ENCODE peak calls at places on chromosome 13, in five cellular contexts. L is WERI-Rb-1, F is left lung, Q is fibroblast of lung, S is SK-N-MC. A is an unnamed sample.

GRCh38 chr13:37295046-37295445 is 189.6 kb upstream of the CSNK1A1L start:
- DNase-seq in L (no peak), F (peak), Q (peak), S (no peak), A (no peak)

GRCh38 chr13:67062160-67062559 is 168.0 kb downstream of the PCDH9 start:
- DNase-seq in L (no peak), F (no peak), Q (no peak), S (no peak), A (no peak)

GRCh38 chr13:113151745-113152707 is 6.4 kb upstream of the PROZ start:
- DNase-seq in L (peak), F (no peak), Q (peak), S (no peak), A (no peak)

GRCh38 chr13:47553329-47553977 is 447.6 kb downstream of the SUCLA2 start:
- DNase-seq in L (no peak), F (no peak), Q (no peak), S (no peak), A (no peak)

GRCh38 chr13:33742321-33742720 is 75.6 kb upstream of the RFC3 start:
- DNase-seq in L (no peak), F (no peak), Q (no peak), S (no peak), A (no peak)

GRCh38 chr13:98216135-98216565 is 39.1 kb upstream of the RNF113B start:
- DNase-seq in L (no peak), F (peak), Q (peak), S (no peak), A (no peak)

GRCh38 chr13:112959206-112959605 is 9.8 kb upstream of the MCF2L start:
- DNase-seq in L (no peak), F (no peak), Q (no peak), S (no peak), A (peak)

GRCh38 chr13:23510979-23511735 is 59.1 kb upstream of the TNFRSF19 start:
- DNase-seq in L (peak), F (no peak), Q (peak), S (no peak), A (no peak)

GRCh38 chr13:30114586-30115256 is 192.6 kb downstream of the KATNAL1 start:
- DNase-seq in L (peak), F (peak), Q (peak), S (no peak), A (peak)

GRCh38 chr13:104008571-104009435 is 942.6 kb upstream of the SLC10A2 start:
- DNase-seq in L (no peak), F (no peak), Q (peak), S (no peak), A (no peak)

GRCh38 chr13:21549633-21550032 is 54.3 kb downstream of the MICU2 start:
- DNase-seq in L (no peak), F (no peak), Q (peak), S (no peak), A (no peak)

GRCh38 chr13:32297206-32297605 is 18.0 kb downstream of the ZAR1L start:
- DNase-seq in L (no peak), F (no peak), Q (no peak), S (no peak), A (no peak)

DNA sequence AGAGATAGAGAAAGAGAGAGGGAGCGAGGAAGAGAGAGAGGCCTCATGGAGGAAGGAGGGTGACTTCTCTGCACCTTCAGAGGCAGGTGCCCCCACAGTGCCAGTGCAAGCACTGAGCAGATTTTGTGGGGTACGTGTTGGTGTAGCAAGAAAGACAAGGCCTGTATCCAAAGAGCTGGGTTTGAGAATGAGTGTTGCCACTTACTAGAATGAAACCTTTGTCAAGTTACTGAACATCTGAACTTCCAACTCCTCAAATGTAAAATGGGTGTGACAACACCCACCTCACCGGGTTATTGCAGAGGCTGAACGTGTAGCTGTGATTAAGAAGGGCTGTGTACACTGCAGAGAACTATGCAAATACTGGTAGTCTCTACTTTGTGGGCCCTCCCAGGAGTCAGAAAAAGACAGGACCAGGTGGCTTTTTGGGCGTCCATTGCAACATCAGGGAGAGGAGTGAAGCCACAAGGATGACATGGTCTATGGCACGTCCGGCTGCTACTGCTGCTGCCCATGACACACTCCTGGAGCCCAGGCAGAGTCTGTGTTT is 54.3 kb upstream of the ATP12A start:
- DNase-seq in L (no peak), F (no peak), Q (no peak), S (no peak), A (no peak)
- H3K27ac ChIP-seq in L (no peak), F (no peak), Q (no peak), S (peak), A (no peak)

GRCh38 chr13:110014719-110015118 is 228.3 kb upstream of the IRS2 start:
- DNase-seq in L (no peak), F (no peak), Q (no peak), S (no peak), A (no peak)

GRCh38 chr13:110012102-110012739 is 225.8 kb upstream of the IRS2 start:
- DNase-seq in L (no peak), F (peak), Q (peak), S (no peak), A (no peak)

GRCh38 chr13:110017379-110017778 is 231.0 kb upstream of the IRS2 start:
- DNase-seq in L (no peak), F (no peak), Q (peak), S (no peak), A (no peak)

GRCh38 chr13:110015253-110015652 is 228.9 kb upstream of the IRS2 start:
- DNase-seq in L (no peak), F (no peak), Q (peak), S (no peak), A (no peak)

GRCh38 chr13:110018009-110018408 is 231.6 kb upstream of the IRS2 start:
- DNase-seq in L (no peak), F (no peak), Q (peak), S (no peak), A (no peak)
- H3K27ac ChIP-seq in L (no peak), F (no peak), Q (peak), S (no peak), A (no peak)

GRCh38 chr13:79675931-79676658 is 195.1 kb downstream of the NDFIP2 start:
- DNase-seq in L (no peak), F (no peak), Q (no peak), S (no peak), A (no peak)
- H3K27ac ChIP-seq in L (no peak), F (no peak), Q (no peak), S (no peak), A (no peak)

GRCh38 chr13:69580255-69580654 is 527.4 kb upstream of the ATXN8OS start:
- DNase-seq in L (no peak), F (no peak), Q (no peak), S (no peak), A (no peak)
- H3K27ac ChIP-seq in L (no peak), F (no peak), Q (no peak), S (no peak), A (no peak)

GRCh38 chr13:108223850-108224503 is 5.8 kb downstream of the ABHD13 start:
- DNase-seq in L (no peak), F (no peak), Q (no peak), S (no peak), A (no peak)

GRCh38 chr13:108225440-108225839 is 7.2 kb downstream of the ABHD13 start:
- DNase-seq in L (no peak), F (no peak), Q (no peak), S (no peak), A (no peak)

GRCh38 chr13:108226184-108226583 is 8.0 kb downstream of the ABHD13 start:
- DNase-seq in L (no peak), F (no peak), Q (no peak), S (no peak), A (no peak)

GRCh38 chr13:108230377-108230776 is 12.2 kb downstream of the ABHD13 start:
- DNase-seq in L (no peak), F (no peak), Q (no peak), S (no peak), A (no peak)

GRCh38 chr13:108227651-108228272 is 9.6 kb downstream of the ABHD13 start:
- DNase-seq in L (no peak), F (no peak), Q (peak), S (peak), A (peak)
- H3K27ac ChIP-seq in L (no peak), F (no peak), Q (no peak), S (peak), A (no peak)

GRCh38 chr13:48594080-48594815 is 59.5 kb upstream of the CYSLTR2 start:
- DNase-seq in L (no peak), F (no peak), Q (no peak), S (no peak), A (no peak)

GRCh38 chr13:48593551-48593950 is 60.2 kb upstream of the CYSLTR2 start:
- DNase-seq in L (no peak), F (no peak), Q (no peak), S (no peak), A (no peak)

GRCh38 chr13:48591889-48592725 is 59.2 kb upstream of the RCBTB2 start:
- DNase-seq in L (no peak), F (no peak), Q (no peak), S (no peak), A (no peak)

GRCh38 chr13:48596128-48596429 is 57.6 kb upstream of the CYSLTR2 start:
- DNase-seq in L (no peak), F (no peak), Q (no peak), S (no peak), A (no peak)

DNA sequence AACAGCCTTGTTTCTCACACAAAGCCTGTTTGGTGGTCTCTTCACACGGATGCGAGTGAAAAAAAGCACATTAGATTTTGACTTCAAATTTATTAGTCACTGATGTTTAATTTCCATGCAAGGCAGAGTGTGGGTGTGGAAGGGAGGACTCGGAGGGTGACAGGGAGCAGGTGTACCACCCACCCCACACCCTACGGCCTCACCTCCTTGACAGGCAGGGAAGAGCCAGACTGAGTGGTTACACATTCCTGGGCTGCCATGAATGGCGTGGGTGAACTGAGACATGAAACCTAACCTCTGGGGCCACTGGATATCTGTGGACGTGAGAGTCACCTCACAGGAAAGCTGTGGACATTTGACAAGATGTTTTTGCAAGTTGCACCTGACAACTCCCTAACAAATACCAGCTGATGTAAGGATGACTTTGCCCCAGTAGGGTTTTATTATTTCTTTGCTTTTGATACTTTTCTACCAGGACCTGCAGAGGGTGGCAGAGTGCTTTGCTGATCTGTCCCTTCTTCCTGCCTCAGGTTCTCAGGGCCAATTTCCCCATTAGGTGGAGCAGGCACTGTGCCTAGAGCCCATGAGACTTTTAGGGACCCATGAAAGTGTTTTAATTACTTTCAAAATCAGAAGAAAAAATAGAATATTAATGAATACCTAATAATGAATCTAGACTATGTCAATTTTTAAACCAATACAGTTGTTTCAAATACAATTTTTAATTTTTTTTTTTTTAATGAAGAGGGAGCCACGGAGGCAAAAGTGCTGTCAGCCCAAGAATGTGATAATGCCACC is 58.2 kb upstream of the CYSLTR2 start:
- DNase-seq in L (no peak), F (peak), Q (peak), S (no peak), A (peak)
- H3K27ac ChIP-seq in L (no peak), F (no peak), Q (no peak), S (no peak), A (no peak)